ENCODE peak calls at places on chromosome 18, in eight cellular contexts. D is caudate nucleus, V is HFF-Myc, I is amniotic stem cell, K is LNCaP clone FGC, Z is HuH-7.5, L is activated T-cell treated with anti-CD3 and anti-CD28 coated beads for 4 hours, H is retinal pigment epithelial cell. J is an unnamed sample.

GRCh38 chr18:2326999-2327398 is 244.3 kb downstream of the METTL4 start:
- DNase-seq in L (no peak), H (no peak), Z (no peak), K (no peak), D (no peak), V (no peak), I (no peak), J (no peak)

GRCh38 chr18:59372975-59373374 is 13.9 kb upstream of the LMAN1 start:
- DNase-seq in I (no peak), D (no peak), V (no peak), K (no peak), Z (no peak), L (no peak), H (no peak), J (no peak)

GRCh38 chr18:25503567-25504081 is 151.7 kb upstream of the ZNF521 start:
- DNase-seq in I (no peak), Z (no peak), H (peak), L (no peak), K (peak), V (peak), D (peak), J (no peak)

GRCh38 chr18:43574974-43575373 is 297.7 kb upstream of the SYT4 start:
- DNase-seq in L (no peak), K (no peak), H (no peak), D (no peak), Z (no peak), V (no peak), I (no peak), J (no peak)

GRCh38 chr18:79521806-79522205 is 126.1 kb downstream of the NFATC1 start:
- DNase-seq in K (no peak), L (no peak), H (no peak), D (no peak), V (no peak), I (no peak), Z (no peak), J (no peak)

GRCh38 chr18:8988262-8988871 is 114.1 kb upstream of the NDUFV2 start:
- DNase-seq in H (peak), I (no peak), K (peak), Z (peak), D (peak), L (peak), V (no peak), J (no peak)

GRCh38 chr18:79644666-79645057 is 34.9 kb upstream of the CTDP1 start:
- DNase-seq in V (peak), Z (no peak), L (no peak), D (no peak), H (no peak), K (no peak), I (no peak), J (no peak)

GRCh38 chr18:57533399-57533884 is 53.1 kb downstream of the FECH start:
- DNase-seq in K (no peak), H (no peak), I (no peak), V (no peak), L (no peak), Z (peak), D (no peak), J (no peak)

GRCh38 chr18:9474103-9474982 is 970 bp upstream of the RALBP1 start:
- DNase-seq in K (no peak), D (no peak), Z (peak), L (no peak), I (peak), H (peak), V (no peak), J (peak)

GRCh38 chr18:68564961-68565360 is 149.9 kb downstream of the TMX3 start:
- DNase-seq in K (no peak), Z (no peak), D (no peak), I (no peak), V (no peak), L (no peak), H (no peak), J (no peak)

GRCh38 chr18:45071959-45072358 is 391.3 kb downstream of the SETBP1 start:
- DNase-seq in K (no peak), D (no peak), H (no peak), I (no peak), V (no peak), L (no peak), Z (no peak), J (no peak)

GRCh38 chr18:38087538-38087937 is 521.9 kb upstream of the CELF4 start:
- DNase-seq in I (no peak), L (no peak), V (no peak), H (no peak), D (no peak), Z (no peak), K (no peak), J (no peak)

J was measured in NCI-H1048.